ENCODE peak calls at places on chromosomes 11 and 22, in ten cellular contexts. H is heart left ventricle, U is endodermal cell, A is MM.1S, O is PC-9, I is right lobe of liver, C is GM23338, S is H9, D is Peyer's patch, V is A549. L is an unnamed sample.

GRCh38 chr11:128848815-128849455 is 18.2 kb downstream of the KCNJ1 start:
- DNase-seq in H (peak), U (peak), A (peak), O (peak), I (no peak), C (peak), S (peak), D (no peak), V (peak), L (peak)

GRCh38 chr11:35523351-35523768 is 2.1 kb downstream of the PAMR1 start:
- DNase-seq in H (no peak), U (no peak), A (no peak), O (no peak), I (no peak), C (no peak), S (no peak), D (no peak), V (no peak), L (no peak)

GRCh38 chr11:126647735-126648134 is 292.2 kb downstream of the ST3GAL4 start:
- DNase-seq in H (no peak), U (no peak), A (no peak), O (peak), I (no peak), C (no peak), S (no peak), D (no peak), V (peak), L (no peak)

GRCh38 chr11:72831521-72832300 is 17.5 kb downstream of the ATG16L2 start:
- DNase-seq in H (peak), U (peak), A (peak), O (peak), I (peak), C (peak), S (peak), D (peak), V (peak), L (peak)

GRCh38 chr11:17742019-17742418 is 7.4 kb downstream of the KCNC1 start:
- DNase-seq in H (peak), U (no peak), A (no peak), O (no peak), I (no peak), C (no peak), S (no peak), D (no peak), V (no peak), L (no peak)

GRCh38 chr11:27410301-27410700 is 47.3 kb upstream of the CCDC34 start:
- DNase-seq in H (no peak), U (no peak), A (no peak), O (no peak), I (no peak), C (no peak), S (no peak), D (no peak), V (no peak), L (no peak)

GRCh38 chr22:37571258-37571991 is 8.5 kb downstream of the LGALS2 start:
- DNase-seq in H (peak), U (no peak), A (no peak), O (peak), I (no peak), C (peak), S (no peak), D (no peak), V (peak), L (no peak)

GRCh38 chr11:128042290-128042751 is 545.0 kb downstream of the ETS1 start:
- DNase-seq in H (no peak), U (no peak), A (no peak), O (no peak), I (no peak), C (no peak), S (no peak), D (no peak), V (no peak), L (no peak)

GRCh38 chr11:16891964-16892363 is 122.2 kb downstream of the PLEKHA7 start:
- DNase-seq in H (no peak), U (no peak), A (no peak), O (no peak), I (no peak), C (no peak), S (no peak), D (no peak), V (no peak), L (no peak)

GRCh38 chr22:44165286-44165874 is 15.3 kb upstream of the PARVG start:
- DNase-seq in H (no peak), U (no peak), A (no peak), O (no peak), I (no peak), C (no peak), S (no peak), D (no peak), V (no peak), L (no peak)

GRCh38 chr22:44161673-44162072 is 19.1 kb upstream of the PARVG start:
- DNase-seq in H (no peak), U (no peak), A (no peak), O (no peak), I (no peak), C (no peak), S (no peak), D (peak), V (no peak), L (no peak)

GRCh38 chr22:44162960-44163359 is 17.8 kb upstream of the PARVG start:
- DNase-seq in H (no peak), U (no peak), A (no peak), O (no peak), I (no peak), C (no peak), S (no peak), D (no peak), V (no peak), L (no peak)

GRCh38 chr22:44164031-44164430 is 16.7 kb upstream of the PARVG start:
- DNase-seq in H (no peak), U (no peak), A (no peak), O (no peak), I (no peak), C (no peak), S (no peak), D (no peak), V (no peak), L (peak)

GRCh38 chr22:44163536-44163935 is 17.2 kb upstream of the PARVG start:
- DNase-seq in H (no peak), U (no peak), A (no peak), O (no peak), I (no peak), C (no peak), S (no peak), D (no peak), V (no peak), L (no peak)
- H3K27ac ChIP-seq in H (no peak), U (no peak), A (no peak), O (no peak), I (no peak), C (no peak), S (no peak), D (no peak), V (no peak), L (no peak)

GRCh38 chr11:80109031-80109430 is 668.2 kb upstream of the TENM4 start:
- DNase-seq in H (no peak), U (no peak), A (no peak), O (no peak), I (no peak), C (no peak), S (no peak), D (no peak), V (no peak), L (no peak)
- H3K27ac ChIP-seq in H (no peak), U (no peak), A (no peak), O (no peak), I (no peak), C (no peak), S (no peak), D (no peak), V (no peak), L (no peak)

GRCh38 chr11:45900916-45901617 is 6.0 kb downstream of the FREY1 start:
- DNase-seq in H (peak), U (no peak), A (no peak), O (no peak), I (no peak), C (peak), S (no peak), D (no peak), V (no peak), L (no peak)

GRCh38 chr11:45901646-45902045 is 5.4 kb downstream of the FREY1 start:
- DNase-seq in H (no peak), U (no peak), A (no peak), O (no peak), I (no peak), C (no peak), S (no peak), D (no peak), V (no peak), L (no peak)

GRCh38 chr11:45904309-45904915 is 2.7 kb downstream of the FREY1 start:
- DNase-seq in H (no peak), U (no peak), A (no peak), O (no peak), I (no peak), C (no peak), S (no peak), D (peak), V (no peak), L (no peak)

GRCh38 chr11:45905095-45905494 is 2.0 kb downstream of the FREY1 start:
- DNase-seq in H (no peak), U (no peak), A (no peak), O (no peak), I (no peak), C (no peak), S (no peak), D (no peak), V (no peak), L (no peak)

DNA sequence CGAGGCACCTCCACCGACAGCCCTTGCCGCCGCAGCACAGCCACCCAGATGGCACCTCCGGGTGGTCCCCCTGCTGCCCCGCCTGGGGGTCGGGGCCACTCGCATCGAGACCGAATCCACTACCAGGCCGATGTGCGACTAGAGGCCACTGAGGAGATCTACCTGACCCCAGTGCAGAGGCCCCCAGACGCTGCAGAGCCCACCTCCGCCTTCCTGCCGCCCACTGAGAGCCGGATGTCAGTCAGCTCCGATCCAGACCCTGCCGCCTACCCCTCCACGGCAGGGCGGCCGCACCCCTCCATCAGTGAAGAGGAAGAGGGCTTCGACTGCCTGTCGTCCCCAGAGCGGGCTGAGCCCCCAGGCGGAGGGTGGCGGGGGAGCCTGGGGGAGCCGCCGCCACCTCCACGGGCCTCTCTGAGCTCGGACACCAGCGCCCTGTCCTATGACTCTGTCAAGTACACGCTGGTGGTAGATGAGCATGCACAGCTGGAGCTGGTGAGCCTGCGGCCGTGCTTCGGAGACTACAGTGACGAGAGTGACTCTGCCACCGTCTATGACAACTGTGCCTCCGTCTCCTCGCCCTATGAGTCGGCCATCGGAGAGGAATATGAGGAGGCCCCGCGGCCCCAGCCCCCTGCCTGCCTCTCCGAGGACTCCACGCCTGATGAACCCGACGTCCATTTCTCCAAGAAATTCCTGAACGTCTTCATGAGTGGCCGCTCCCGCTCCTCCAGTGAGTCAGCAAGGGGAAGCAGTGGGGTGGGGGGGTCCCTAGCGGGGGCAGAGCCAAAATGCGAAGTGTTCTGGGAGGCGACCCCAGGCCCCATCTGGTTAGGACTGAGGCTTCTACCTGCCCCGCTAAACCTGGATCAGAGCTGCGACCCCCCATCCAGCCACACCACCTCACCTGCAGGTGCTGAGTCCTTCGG is 4.4 kb downstream of the FREY1 start:
- DNase-seq in H (no peak), U (no peak), A (no peak), O (no peak), I (no peak), C (no peak), S (no peak), D (no peak), V (no peak), L (no peak)
- H3K27ac ChIP-seq in H (no peak), U (no peak), A (no peak), O (no peak), I (no peak), C (no peak), S (no peak), D (no peak), V (no peak), L (no peak)

GRCh38 chr22:41531736-41532477 is 12.4 kb downstream of the POLR3H start:
- DNase-seq in H (no peak), U (no peak), A (no peak), O (no peak), I (no peak), C (no peak), S (no peak), D (no peak), V (no peak), L (no peak)
- H3K27ac ChIP-seq in H (peak), U (no peak), A (no peak), O (no peak), I (no peak), C (no peak), S (no peak), D (no peak), V (no peak), L (no peak)